ENCODE peak calls at places on chromosomes 11 and 22, in seven cellular contexts. One of them, this sample, is unnamed.

GRCh38 chr22:35514366-35514765 is 26.3 kb upstream of the RASD2 start:
- DNase-seq in mesendoderm: no peak
- DNase-seq in neuronal stem cell: no peak
- DNase-seq in IMR-90: no peak
- DNase-seq in mesenchymal stem cell: no peak
- DNase-seq in H9: no peak
- DNase-seq in H1: no peak
- DNase-seq in this sample: peak

GRCh38 chr11:7706377-7706776 is at the start of gene OVCH2:
- DNase-seq in mesendoderm: no peak
- DNase-seq in neuronal stem cell: no peak
- DNase-seq in IMR-90: no peak
- DNase-seq in mesenchymal stem cell: no peak
- DNase-seq in H9: no peak
- DNase-seq in H1: no peak
- DNase-seq in this sample: no peak

GRCh38 chr11:119472186-119472855 is 49.3 kb upstream of the THY1 start:
- DNase-seq in mesendoderm: no peak
- DNase-seq in neuronal stem cell: no peak
- DNase-seq in IMR-90: peak
- DNase-seq in mesenchymal stem cell: no peak
- DNase-seq in H9: peak
- DNase-seq in H1: no peak
- DNase-seq in this sample: no peak

GRCh38 chr22:36374603-36375024 is 13.2 kb downstream of the MYH9 start:
- DNase-seq in mesendoderm: peak
- DNase-seq in neuronal stem cell: no peak
- DNase-seq in IMR-90: peak
- DNase-seq in mesenchymal stem cell: peak
- DNase-seq in H9: no peak
- DNase-seq in H1: no peak
- DNase-seq in this sample: peak

GRCh38 chr11:84865257-84865656 is 761.9 kb downstream of the DLG2 start:
- DNase-seq in mesendoderm: no peak
- DNase-seq in neuronal stem cell: no peak
- DNase-seq in IMR-90: no peak
- DNase-seq in mesenchymal stem cell: no peak
- DNase-seq in H9: no peak
- DNase-seq in H1: no peak
- DNase-seq in this sample: no peak

GRCh38 chr11:125886997-125887372 is 483 bp upstream of the HYLS1 start:
- DNase-seq in mesendoderm: no peak
- DNase-seq in neuronal stem cell: no peak
- DNase-seq in IMR-90: no peak
- DNase-seq in mesenchymal stem cell: no peak
- DNase-seq in H9: peak
- DNase-seq in H1: no peak
- DNase-seq in this sample: peak

GRCh38 chr11:113411536-113411935 is 24.0 kb downstream of the ANKK1 start:
- DNase-seq in mesendoderm: no peak
- DNase-seq in neuronal stem cell: no peak
- DNase-seq in IMR-90: no peak
- DNase-seq in mesenchymal stem cell: no peak
- DNase-seq in H9: no peak
- DNase-seq in H1: no peak
- DNase-seq in this sample: no peak

GRCh38 chr11:3380706-3381570 is 2.0 kb upstream of the ZNF195 start:
- DNase-seq in mesendoderm: peak
- DNase-seq in neuronal stem cell: peak
- DNase-seq in IMR-90: no peak
- DNase-seq in mesenchymal stem cell: no peak
- DNase-seq in H9: peak
- DNase-seq in H1: peak
- DNase-seq in this sample: no peak

GRCh38 chr22:44057411-44057987 is 33.4 kb downstream of the PARVB start:
- DNase-seq in mesendoderm: no peak
- DNase-seq in neuronal stem cell: no peak
- DNase-seq in IMR-90: no peak
- DNase-seq in mesenchymal stem cell: no peak
- DNase-seq in H9: no peak
- DNase-seq in H1: no peak
- DNase-seq in this sample: no peak

GRCh38 chr22:49687786-49688515 is 139.7 kb downstream of the BRD1 start:
- DNase-seq in mesendoderm: no peak
- DNase-seq in neuronal stem cell: no peak
- DNase-seq in IMR-90: no peak
- DNase-seq in mesenchymal stem cell: no peak
- DNase-seq in H9: peak
- DNase-seq in H1: no peak
- DNase-seq in this sample: no peak

GRCh38 chr22:49685686-49686085 is 142.0 kb downstream of the BRD1 start:
- DNase-seq in mesendoderm: no peak
- DNase-seq in neuronal stem cell: no peak
- DNase-seq in IMR-90: no peak
- DNase-seq in mesenchymal stem cell: no peak
- DNase-seq in H9: peak
- DNase-seq in H1: no peak
- DNase-seq in this sample: no peak

GRCh38 chr22:49685116-49685515 is 142.6 kb downstream of the BRD1 start:
- DNase-seq in mesendoderm: no peak
- DNase-seq in neuronal stem cell: no peak
- DNase-seq in IMR-90: no peak
- DNase-seq in mesenchymal stem cell: no peak
- DNase-seq in H9: peak
- DNase-seq in H1: no peak
- DNase-seq in this sample: no peak

GRCh38 chr22:49687333-49687732 is 140.3 kb downstream of the BRD1 start:
- DNase-seq in mesendoderm: no peak
- DNase-seq in neuronal stem cell: no peak
- DNase-seq in IMR-90: no peak
- DNase-seq in mesenchymal stem cell: no peak
- DNase-seq in H9: no peak
- DNase-seq in H1: no peak
- DNase-seq in this sample: no peak

GRCh38 chr22:49686495-49687219 is 141.0 kb downstream of the BRD1 start:
- DNase-seq in mesendoderm: no peak
- DNase-seq in neuronal stem cell: no peak
- DNase-seq in IMR-90: no peak
- DNase-seq in mesenchymal stem cell: no peak
- DNase-seq in H9: peak
- DNase-seq in H1: no peak
- DNase-seq in this sample: no peak
- H3K4ac ChIP-seq in mesendoderm: no peak
- H3K4ac ChIP-seq in neuronal stem cell: no peak
- H3K4ac ChIP-seq in IMR-90: no peak
- H3K4ac ChIP-seq in mesenchymal stem cell: no peak
- H3K4ac ChIP-seq in H9: no peak
- H3K4ac ChIP-seq in H1: no peak
- H3K4ac ChIP-seq in this sample: no peak

GRCh38 chr22:26707090-26707489 is 49.7 kb downstream of the MIAT start:
- DNase-seq in mesendoderm: no peak
- DNase-seq in neuronal stem cell: no peak
- DNase-seq in IMR-90: no peak
- DNase-seq in mesenchymal stem cell: no peak
- DNase-seq in H9: no peak
- DNase-seq in H1: no peak
- DNase-seq in this sample: no peak
- H3K18ac ChIP-seq in mesendoderm: no peak
- H3K18ac ChIP-seq in neuronal stem cell: no peak
- H3K18ac ChIP-seq in IMR-90: no peak
- H3K18ac ChIP-seq in mesenchymal stem cell: no peak
- H3K18ac ChIP-seq in H9: no peak
- H3K18ac ChIP-seq in H1: no peak
- H3K18ac ChIP-seq in this sample: no peak

GRCh38 chr11:133714471-133715375 is 130.6 kb downstream of the SPATA19 start:
- DNase-seq in mesendoderm: no peak
- DNase-seq in neuronal stem cell: no peak
- DNase-seq in IMR-90: no peak
- DNase-seq in mesenchymal stem cell: no peak
- DNase-seq in H9: no peak
- DNase-seq in H1: no peak
- DNase-seq in this sample: no peak
- H3K4ac ChIP-seq in mesendoderm: no peak
- H3K4ac ChIP-seq in neuronal stem cell: no peak
- H3K4ac ChIP-seq in IMR-90: no peak
- H3K4ac ChIP-seq in mesenchymal stem cell: no peak
- H3K4ac ChIP-seq in H9: no peak
- H3K4ac ChIP-seq in H1: no peak
- H3K4ac ChIP-seq in this sample: no peak

GRCh38 chr11:38278457-38279141 is 1680.6 kb upstream of the RAG2 start:
- DNase-seq in mesendoderm: no peak
- DNase-seq in neuronal stem cell: no peak
- DNase-seq in IMR-90: no peak
- DNase-seq in mesenchymal stem cell: no peak
- DNase-seq in H9: no peak
- DNase-seq in H1: no peak
- DNase-seq in this sample: no peak
- H3K18ac ChIP-seq in mesendoderm: no peak
- H3K18ac ChIP-seq in neuronal stem cell: no peak
- H3K18ac ChIP-seq in IMR-90: no peak
- H3K18ac ChIP-seq in mesenchymal stem cell: no peak
- H3K18ac ChIP-seq in H9: no peak
- H3K18ac ChIP-seq in H1: no peak
- H3K18ac ChIP-seq in this sample: no peak

GRCh38 chr11:69361466-69361865 is 67.5 kb downstream of the MYEOV start:
- DNase-seq in mesendoderm: no peak
- DNase-seq in neuronal stem cell: no peak
- DNase-seq in IMR-90: no peak
- DNase-seq in mesenchymal stem cell: no peak
- DNase-seq in H9: peak
- DNase-seq in H1: no peak
- DNase-seq in this sample: no peak

GRCh38 chr11:69362315-69362714 is 68.4 kb downstream of the MYEOV start:
- DNase-seq in mesendoderm: peak
- DNase-seq in neuronal stem cell: no peak
- DNase-seq in IMR-90: no peak
- DNase-seq in mesenchymal stem cell: no peak
- DNase-seq in H9: peak
- DNase-seq in H1: no peak
- DNase-seq in this sample: no peak

GRCh38 chr11:69359735-69360470 is 65.9 kb downstream of the MYEOV start:
- DNase-seq in mesendoderm: no peak
- DNase-seq in neuronal stem cell: no peak
- DNase-seq in IMR-90: peak
- DNase-seq in mesenchymal stem cell: peak
- DNase-seq in H9: peak
- DNase-seq in H1: no peak
- DNase-seq in this sample: no peak

GRCh38 chr11:69361048-69361447 is 67.1 kb downstream of the MYEOV start:
- DNase-seq in mesendoderm: no peak
- DNase-seq in neuronal stem cell: no peak
- DNase-seq in IMR-90: no peak
- DNase-seq in mesenchymal stem cell: no peak
- DNase-seq in H9: peak
- DNase-seq in H1: no peak
- DNase-seq in this sample: no peak

GRCh38 chr11:69360606-69361005 is 66.7 kb downstream of the MYEOV start:
- DNase-seq in mesendoderm: no peak
- DNase-seq in neuronal stem cell: no peak
- DNase-seq in IMR-90: no peak
- DNase-seq in mesenchymal stem cell: no peak
- DNase-seq in H9: peak
- DNase-seq in H1: no peak
- DNase-seq in this sample: no peak
- H3K4ac ChIP-seq in mesendoderm: no peak
- H3K4ac ChIP-seq in neuronal stem cell: no peak
- H3K4ac ChIP-seq in IMR-90: peak
- H3K4ac ChIP-seq in mesenchymal stem cell: peak
- H3K4ac ChIP-seq in H9: no peak
- H3K4ac ChIP-seq in H1: no peak
- H3K4ac ChIP-seq in this sample: no peak

GRCh38 chr11:28763876-28764275 is 655.7 kb downstream of the METTL15 start:
- DNase-seq in mesendoderm: no peak
- DNase-seq in neuronal stem cell: no peak
- DNase-seq in IMR-90: peak
- DNase-seq in mesenchymal stem cell: no peak
- DNase-seq in H9: no peak
- DNase-seq in H1: no peak
- DNase-seq in this sample: no peak

GRCh38 chr11:28757725-28758515 is 649.7 kb downstream of the METTL15 start:
- DNase-seq in mesendoderm: no peak
- DNase-seq in neuronal stem cell: no peak
- DNase-seq in IMR-90: peak
- DNase-seq in mesenchymal stem cell: peak
- DNase-seq in H9: no peak
- DNase-seq in H1: no peak
- DNase-seq in this sample: peak

GRCh38 chr11:28756977-28757376 is 648.8 kb downstream of the METTL15 start:
- DNase-seq in mesendoderm: peak
- DNase-seq in neuronal stem cell: no peak
- DNase-seq in IMR-90: peak
- DNase-seq in mesenchymal stem cell: peak
- DNase-seq in H9: no peak
- DNase-seq in H1: no peak
- DNase-seq in this sample: no peak

GRCh38 chr11:28760676-28761390 is 652.6 kb downstream of the METTL15 start:
- DNase-seq in mesendoderm: peak
- DNase-seq in neuronal stem cell: no peak
- DNase-seq in IMR-90: peak
- DNase-seq in mesenchymal stem cell: peak
- DNase-seq in H9: no peak
- DNase-seq in H1: no peak
- DNase-seq in this sample: no peak

DNA sequence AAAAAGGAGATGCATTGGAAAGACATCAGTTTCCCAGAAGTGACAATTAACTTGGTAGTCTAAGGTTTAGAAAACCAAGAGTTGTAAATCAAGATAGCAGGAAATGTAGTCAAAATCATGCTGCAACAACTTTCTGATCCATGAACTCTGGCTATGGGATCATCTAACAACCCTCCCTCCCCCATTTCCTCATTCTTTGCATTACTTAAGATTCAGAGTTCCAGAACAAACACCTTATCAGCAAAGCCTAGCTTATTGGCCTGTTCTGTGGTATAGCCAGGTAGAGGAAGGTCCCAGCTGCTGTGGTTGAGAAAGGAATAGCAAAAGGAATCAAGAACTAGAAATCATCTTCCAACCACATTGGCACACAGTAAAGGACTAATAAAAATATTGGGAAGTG is 651.1 kb downstream of the METTL15 start:
- DNase-seq in mesendoderm: peak
- DNase-seq in neuronal stem cell: no peak
- DNase-seq in IMR-90: peak
- DNase-seq in mesenchymal stem cell: peak
- DNase-seq in H9: no peak
- DNase-seq in H1: no peak
- DNase-seq in this sample: peak
- H3K18ac ChIP-seq in mesendoderm: no peak
- H3K18ac ChIP-seq in neuronal stem cell: no peak
- H3K18ac ChIP-seq in IMR-90: peak
- H3K18ac ChIP-seq in mesenchymal stem cell: no peak
- H3K18ac ChIP-seq in H9: no peak
- H3K18ac ChIP-seq in H1: no peak
- H3K18ac ChIP-seq in this sample: no peak

DNA sequence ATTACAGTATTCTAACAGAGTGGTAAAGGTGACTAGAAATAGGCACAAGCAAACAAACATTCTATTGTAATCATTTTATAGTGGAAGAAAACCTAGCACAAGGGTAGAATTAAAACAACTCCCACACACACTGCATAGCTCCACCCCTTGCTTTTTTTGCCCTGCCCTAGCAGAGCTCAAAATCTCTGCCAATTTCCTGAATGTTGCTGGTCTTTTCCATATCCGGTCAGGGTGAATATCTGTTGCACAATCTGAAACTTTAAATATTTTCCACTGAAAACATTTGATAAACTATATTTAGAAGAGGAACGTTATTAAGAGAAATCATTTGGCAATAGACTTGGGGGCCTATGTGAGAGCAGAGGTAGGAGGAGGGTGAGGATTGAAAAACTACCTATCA is 2.7 kb downstream of the SPA17 start:
- DNase-seq in mesendoderm: no peak
- DNase-seq in neuronal stem cell: no peak
- DNase-seq in IMR-90: peak
- DNase-seq in mesenchymal stem cell: no peak
- DNase-seq in H9: no peak
- DNase-seq in H1: no peak
- DNase-seq in this sample: no peak
- H3K4ac ChIP-seq in mesendoderm: no peak
- H3K4ac ChIP-seq in neuronal stem cell: no peak
- H3K4ac ChIP-seq in IMR-90: peak
- H3K4ac ChIP-seq in mesenchymal stem cell: no peak
- H3K4ac ChIP-seq in H9: no peak
- H3K4ac ChIP-seq in H1: no peak
- H3K4ac ChIP-seq in this sample: no peak

This sample was measured in trophoblast cell.